ENCODE peak calls at places on chromosome 3, in nine cellular contexts. One of them, this sample, is unnamed.

GRCh38 chr3:44132061-44132460 is 109.6 kb upstream of the TOPAZ1 start:
- DNase-seq in HT-29: no peak
- DNase-seq in WERI-Rb-1: no peak
- DNase-seq in putamen: no peak
- DNase-seq in heart left ventricle: no peak
- DNase-seq in activated T-cell treated with anti-CD3 and anti-CD28 coated beads, Interleukin-2, amount 50 U/mL, for 1 hour: no peak
- DNase-seq in DMS153: no peak
- DNase-seq in activated CD4-positive, alpha-beta T cell treated with anti-CD3 and anti-CD28 coated beads, Interleukin-2, amount 10 ng/mL, durations not matched to agents 24 days and 14 days: no peak
- DNase-seq in MCF 10A: peak
- DNase-seq in this sample: no peak

GRCh38 chr3:62605413-62606068 is 232.2 kb upstream of the FEZF2 start:
- DNase-seq in activated CD4-positive, alpha-beta T cell treated with anti-CD3 and anti-CD28 coated beads, Interleukin-2, amount 10 ng/mL, durations not matched to agents 24 days and 14 days: no peak
- DNase-seq in WERI-Rb-1: peak
- DNase-seq in activated T-cell treated with anti-CD3 and anti-CD28 coated beads, Interleukin-2, amount 50 U/mL, for 1 hour: no peak
- DNase-seq in MCF 10A: no peak
- DNase-seq in DMS153: no peak
- DNase-seq in heart left ventricle: no peak
- DNase-seq in putamen: no peak
- DNase-seq in HT-29: no peak
- DNase-seq in this sample: no peak

GRCh38 chr3:128364291-128364690 is 102.4 kb downstream of the DNAJB8 start:
- DNase-seq in DMS153: no peak
- DNase-seq in WERI-Rb-1: no peak
- DNase-seq in activated T-cell treated with anti-CD3 and anti-CD28 coated beads, Interleukin-2, amount 50 U/mL, for 1 hour: no peak
- DNase-seq in MCF 10A: no peak
- DNase-seq in heart left ventricle: no peak
- DNase-seq in HT-29: no peak
- DNase-seq in putamen: no peak
- DNase-seq in activated CD4-positive, alpha-beta T cell treated with anti-CD3 and anti-CD28 coated beads, Interleukin-2, amount 10 ng/mL, durations not matched to agents 24 days and 14 days: no peak
- DNase-seq in this sample: no peak

GRCh38 chr3:139522421-139522820 is 17.1 kb downstream of the RBP1 start:
- DNase-seq in HT-29: no peak
- DNase-seq in heart left ventricle: no peak
- DNase-seq in WERI-Rb-1: no peak
- DNase-seq in activated CD4-positive, alpha-beta T cell treated with anti-CD3 and anti-CD28 coated beads, Interleukin-2, amount 10 ng/mL, durations not matched to agents 24 days and 14 days: no peak
- DNase-seq in MCF 10A: no peak
- DNase-seq in putamen: no peak
- DNase-seq in DMS153: no peak
- DNase-seq in activated T-cell treated with anti-CD3 and anti-CD28 coated beads, Interleukin-2, amount 50 U/mL, for 1 hour: no peak
- DNase-seq in this sample: no peak

GRCh38 chr3:179811321-179812095 is 158.7 kb downstream of the USP13 start:
- DNase-seq in MCF 10A: peak
- DNase-seq in WERI-Rb-1: peak
- DNase-seq in heart left ventricle: peak
- DNase-seq in HT-29: peak
- DNase-seq in activated T-cell treated with anti-CD3 and anti-CD28 coated beads, Interleukin-2, amount 50 U/mL, for 1 hour: no peak
- DNase-seq in DMS153: peak
- DNase-seq in activated CD4-positive, alpha-beta T cell treated with anti-CD3 and anti-CD28 coated beads, Interleukin-2, amount 10 ng/mL, durations not matched to agents 24 days and 14 days: peak
- DNase-seq in putamen: peak
- DNase-seq in this sample: no peak

GRCh38 chr3:27193056-27193455 is 176.1 kb downstream of the NEK10 start:
- DNase-seq in heart left ventricle: no peak
- DNase-seq in putamen: no peak
- DNase-seq in HT-29: no peak
- DNase-seq in WERI-Rb-1: no peak
- DNase-seq in activated T-cell treated with anti-CD3 and anti-CD28 coated beads, Interleukin-2, amount 50 U/mL, for 1 hour: no peak
- DNase-seq in DMS153: no peak
- DNase-seq in MCF 10A: no peak
- DNase-seq in activated CD4-positive, alpha-beta T cell treated with anti-CD3 and anti-CD28 coated beads, Interleukin-2, amount 10 ng/mL, durations not matched to agents 24 days and 14 days: no peak
- DNase-seq in this sample: no peak

GRCh38 chr3:156602424-156602823 is 47.5 kb upstream of the SSR3 start:
- DNase-seq in putamen: no peak
- DNase-seq in activated T-cell treated with anti-CD3 and anti-CD28 coated beads, Interleukin-2, amount 50 U/mL, for 1 hour: no peak
- DNase-seq in HT-29: no peak
- DNase-seq in WERI-Rb-1: no peak
- DNase-seq in MCF 10A: peak
- DNase-seq in heart left ventricle: no peak
- DNase-seq in DMS153: no peak
- DNase-seq in activated CD4-positive, alpha-beta T cell treated with anti-CD3 and anti-CD28 coated beads, Interleukin-2, amount 10 ng/mL, durations not matched to agents 24 days and 14 days: peak
- DNase-seq in this sample: no peak

GRCh38 chr3:177427540-177427939 is 230.3 kb upstream of the TBL1XR1 start:
- DNase-seq in activated T-cell treated with anti-CD3 and anti-CD28 coated beads, Interleukin-2, amount 50 U/mL, for 1 hour: no peak
- DNase-seq in HT-29: no peak
- DNase-seq in MCF 10A: no peak
- DNase-seq in WERI-Rb-1: no peak
- DNase-seq in putamen: no peak
- DNase-seq in DMS153: no peak
- DNase-seq in heart left ventricle: no peak
- DNase-seq in activated CD4-positive, alpha-beta T cell treated with anti-CD3 and anti-CD28 coated beads, Interleukin-2, amount 10 ng/mL, durations not matched to agents 24 days and 14 days: peak
- DNase-seq in this sample: no peak

GRCh38 chr3:58536501-58537411 is at the start of gene ACOX2:
- DNase-seq in heart left ventricle: peak
- DNase-seq in activated CD4-positive, alpha-beta T cell treated with anti-CD3 and anti-CD28 coated beads, Interleukin-2, amount 10 ng/mL, durations not matched to agents 24 days and 14 days: no peak
- DNase-seq in DMS153: no peak
- DNase-seq in MCF 10A: no peak
- DNase-seq in WERI-Rb-1: no peak
- DNase-seq in putamen: no peak
- DNase-seq in activated T-cell treated with anti-CD3 and anti-CD28 coated beads, Interleukin-2, amount 50 U/mL, for 1 hour: no peak
- DNase-seq in HT-29: no peak
- DNase-seq in this sample: no peak

GRCh38 chr3:37768107-37768809 is 93.4 kb upstream of the CTDSPL start:
- DNase-seq in putamen: no peak
- DNase-seq in WERI-Rb-1: no peak
- DNase-seq in activated T-cell treated with anti-CD3 and anti-CD28 coated beads, Interleukin-2, amount 50 U/mL, for 1 hour: no peak
- DNase-seq in HT-29: peak
- DNase-seq in MCF 10A: peak
- DNase-seq in activated CD4-positive, alpha-beta T cell treated with anti-CD3 and anti-CD28 coated beads, Interleukin-2, amount 10 ng/mL, durations not matched to agents 24 days and 14 days: no peak
- DNase-seq in DMS153: peak
- DNase-seq in heart left ventricle: peak
- DNase-seq in this sample: no peak

GRCh38 chr3:171833775-171834460 is 9.2 kb upstream of the TMEM212 start:
- DNase-seq in MCF 10A: peak
- DNase-seq in DMS153: peak
- DNase-seq in HT-29: peak
- DNase-seq in activated CD4-positive, alpha-beta T cell treated with anti-CD3 and anti-CD28 coated beads, Interleukin-2, amount 10 ng/mL, durations not matched to agents 24 days and 14 days: no peak
- DNase-seq in heart left ventricle: no peak
- DNase-seq in putamen: no peak
- DNase-seq in activated T-cell treated with anti-CD3 and anti-CD28 coated beads, Interleukin-2, amount 50 U/mL, for 1 hour: no peak
- DNase-seq in WERI-Rb-1: no peak
- DNase-seq in this sample: no peak

GRCh38 chr3:144462337-144462736 is 490.7 kb downstream of the DIPK2A start:
- DNase-seq in HT-29: no peak
- DNase-seq in heart left ventricle: no peak
- DNase-seq in DMS153: no peak
- DNase-seq in activated T-cell treated with anti-CD3 and anti-CD28 coated beads, Interleukin-2, amount 50 U/mL, for 1 hour: no peak
- DNase-seq in WERI-Rb-1: no peak
- DNase-seq in activated CD4-positive, alpha-beta T cell treated with anti-CD3 and anti-CD28 coated beads, Interleukin-2, amount 10 ng/mL, durations not matched to agents 24 days and 14 days: no peak
- DNase-seq in putamen: no peak
- DNase-seq in MCF 10A: no peak
- DNase-seq in this sample: no peak

GRCh38 chr3:22922317-22922716 is 280.8 kb upstream of the UBE2E2 start:
- DNase-seq in DMS153: no peak
- DNase-seq in activated T-cell treated with anti-CD3 and anti-CD28 coated beads, Interleukin-2, amount 50 U/mL, for 1 hour: no peak
- DNase-seq in MCF 10A: peak
- DNase-seq in WERI-Rb-1: no peak
- DNase-seq in putamen: no peak
- DNase-seq in activated CD4-positive, alpha-beta T cell treated with anti-CD3 and anti-CD28 coated beads, Interleukin-2, amount 10 ng/mL, durations not matched to agents 24 days and 14 days: no peak
- DNase-seq in heart left ventricle: no peak
- DNase-seq in HT-29: peak
- DNase-seq in this sample: no peak

GRCh38 chr3:123346041-123346440 is 102.8 kb downstream of the ADCY5 start:
- DNase-seq in activated T-cell treated with anti-CD3 and anti-CD28 coated beads, Interleukin-2, amount 50 U/mL, for 1 hour: no peak
- DNase-seq in MCF 10A: no peak
- DNase-seq in HT-29: no peak
- DNase-seq in WERI-Rb-1: peak
- DNase-seq in DMS153: no peak
- DNase-seq in putamen: no peak
- DNase-seq in activated CD4-positive, alpha-beta T cell treated with anti-CD3 and anti-CD28 coated beads, Interleukin-2, amount 10 ng/mL, durations not matched to agents 24 days and 14 days: no peak
- DNase-seq in heart left ventricle: no peak
- DNase-seq in this sample: no peak

GRCh38 chr3:138049157-138049919 is 39.4 kb downstream of the CLDN18 start:
- DNase-seq in activated T-cell treated with anti-CD3 and anti-CD28 coated beads, Interleukin-2, amount 50 U/mL, for 1 hour: no peak
- DNase-seq in HT-29: no peak
- DNase-seq in WERI-Rb-1: no peak
- DNase-seq in activated CD4-positive, alpha-beta T cell treated with anti-CD3 and anti-CD28 coated beads, Interleukin-2, amount 10 ng/mL, durations not matched to agents 24 days and 14 days: no peak
- DNase-seq in heart left ventricle: no peak
- DNase-seq in MCF 10A: no peak
- DNase-seq in DMS153: no peak
- DNase-seq in putamen: no peak
- DNase-seq in this sample: no peak

GRCh38 chr3:156030735-156031134 is 89.6 kb upstream of the KCNAB1 start:
- DNase-seq in WERI-Rb-1: no peak
- DNase-seq in activated T-cell treated with anti-CD3 and anti-CD28 coated beads, Interleukin-2, amount 50 U/mL, for 1 hour: no peak
- DNase-seq in HT-29: no peak
- DNase-seq in MCF 10A: no peak
- DNase-seq in putamen: no peak
- DNase-seq in heart left ventricle: no peak
- DNase-seq in activated CD4-positive, alpha-beta T cell treated with anti-CD3 and anti-CD28 coated beads, Interleukin-2, amount 10 ng/mL, durations not matched to agents 24 days and 14 days: no peak
- DNase-seq in DMS153: no peak
- DNase-seq in this sample: no peak

GRCh38 chr3:71753716-71754609 is at the start of gene GPR27:
- DNase-seq in putamen: no peak
- DNase-seq in heart left ventricle: no peak
- DNase-seq in HT-29: no peak
- DNase-seq in activated CD4-positive, alpha-beta T cell treated with anti-CD3 and anti-CD28 coated beads, Interleukin-2, amount 10 ng/mL, durations not matched to agents 24 days and 14 days: peak
- DNase-seq in DMS153: peak
- DNase-seq in MCF 10A: peak
- DNase-seq in activated T-cell treated with anti-CD3 and anti-CD28 coated beads, Interleukin-2, amount 50 U/mL, for 1 hour: peak
- DNase-seq in WERI-Rb-1: peak
- DNase-seq in this sample: no peak

GRCh38 chr3:196193738-196194541 is 17.3 kb downstream of the ZDHHC19 start:
- DNase-seq in MCF 10A: no peak
- DNase-seq in heart left ventricle: peak
- DNase-seq in activated T-cell treated with anti-CD3 and anti-CD28 coated beads, Interleukin-2, amount 50 U/mL, for 1 hour: no peak
- DNase-seq in putamen: no peak
- DNase-seq in WERI-Rb-1: no peak
- DNase-seq in activated CD4-positive, alpha-beta T cell treated with anti-CD3 and anti-CD28 coated beads, Interleukin-2, amount 10 ng/mL, durations not matched to agents 24 days and 14 days: peak
- DNase-seq in HT-29: peak
- DNase-seq in DMS153: no peak
- DNase-seq in this sample: no peak

GRCh38 chr3:160982497-160982896 is 122.7 kb downstream of the B3GALNT1 start:
- DNase-seq in heart left ventricle: no peak
- DNase-seq in activated CD4-positive, alpha-beta T cell treated with anti-CD3 and anti-CD28 coated beads, Interleukin-2, amount 10 ng/mL, durations not matched to agents 24 days and 14 days: no peak
- DNase-seq in HT-29: no peak
- DNase-seq in MCF 10A: no peak
- DNase-seq in WERI-Rb-1: no peak
- DNase-seq in putamen: no peak
- DNase-seq in activated T-cell treated with anti-CD3 and anti-CD28 coated beads, Interleukin-2, amount 50 U/mL, for 1 hour: no peak
- DNase-seq in DMS153: no peak
- DNase-seq in this sample: no peak

GRCh38 chr3:152267831-152268500 is 763 bp upstream of the MBNL1 start:
- DNase-seq in HT-29: no peak
- DNase-seq in putamen: no peak
- DNase-seq in WERI-Rb-1: no peak
- DNase-seq in activated CD4-positive, alpha-beta T cell treated with anti-CD3 and anti-CD28 coated beads, Interleukin-2, amount 10 ng/mL, durations not matched to agents 24 days and 14 days: peak
- DNase-seq in DMS153: no peak
- DNase-seq in heart left ventricle: no peak
- DNase-seq in activated T-cell treated with anti-CD3 and anti-CD28 coated beads, Interleukin-2, amount 50 U/mL, for 1 hour: no peak
- DNase-seq in MCF 10A: no peak
- DNase-seq in this sample: no peak

GRCh38 chr3:148863814-148864213 is 1.3 kb upstream of the CPA3 start:
- DNase-seq in MCF 10A: no peak
- DNase-seq in activated T-cell treated with anti-CD3 and anti-CD28 coated beads, Interleukin-2, amount 50 U/mL, for 1 hour: no peak
- DNase-seq in heart left ventricle: no peak
- DNase-seq in putamen: no peak
- DNase-seq in HT-29: no peak
- DNase-seq in DMS153: no peak
- DNase-seq in WERI-Rb-1: no peak
- DNase-seq in activated CD4-positive, alpha-beta T cell treated with anti-CD3 and anti-CD28 coated beads, Interleukin-2, amount 10 ng/mL, durations not matched to agents 24 days and 14 days: no peak
- DNase-seq in this sample: no peak

GRCh38 chr3:79922633-79923032 is 154.8 kb upstream of the ROBO1 start:
- DNase-seq in MCF 10A: no peak
- DNase-seq in activated T-cell treated with anti-CD3 and anti-CD28 coated beads, Interleukin-2, amount 50 U/mL, for 1 hour: no peak
- DNase-seq in heart left ventricle: no peak
- DNase-seq in activated CD4-positive, alpha-beta T cell treated with anti-CD3 and anti-CD28 coated beads, Interleukin-2, amount 10 ng/mL, durations not matched to agents 24 days and 14 days: no peak
- DNase-seq in WERI-Rb-1: no peak
- DNase-seq in putamen: no peak
- DNase-seq in DMS153: no peak
- DNase-seq in HT-29: no peak
- DNase-seq in this sample: no peak

GRCh38 chr3:161117646-161118045 is 12.5 kb upstream of the B3GALNT1 start:
- DNase-seq in HT-29: no peak
- DNase-seq in activated T-cell treated with anti-CD3 and anti-CD28 coated beads, Interleukin-2, amount 50 U/mL, for 1 hour: no peak
- DNase-seq in WERI-Rb-1: no peak
- DNase-seq in DMS153: no peak
- DNase-seq in activated CD4-positive, alpha-beta T cell treated with anti-CD3 and anti-CD28 coated beads, Interleukin-2, amount 10 ng/mL, durations not matched to agents 24 days and 14 days: no peak
- DNase-seq in MCF 10A: no peak
- DNase-seq in putamen: no peak
- DNase-seq in heart left ventricle: no peak
- DNase-seq in this sample: no peak

GRCh38 chr3:132038198-132038825 is 3.5 kb upstream of the CPNE4 start:
- DNase-seq in HT-29: peak
- DNase-seq in heart left ventricle: no peak
- DNase-seq in activated CD4-positive, alpha-beta T cell treated with anti-CD3 and anti-CD28 coated beads, Interleukin-2, amount 10 ng/mL, durations not matched to agents 24 days and 14 days: no peak
- DNase-seq in DMS153: peak
- DNase-seq in MCF 10A: peak
- DNase-seq in putamen: no peak
- DNase-seq in activated T-cell treated with anti-CD3 and anti-CD28 coated beads, Interleukin-2, amount 50 U/mL, for 1 hour: no peak
- DNase-seq in WERI-Rb-1: no peak
- DNase-seq in this sample: no peak

GRCh38 chr3:155182467-155182866 is 102.3 kb downstream of the MME start:
- DNase-seq in MCF 10A: no peak
- DNase-seq in putamen: no peak
- DNase-seq in DMS153: no peak
- DNase-seq in HT-29: no peak
- DNase-seq in activated T-cell treated with anti-CD3 and anti-CD28 coated beads, Interleukin-2, amount 50 U/mL, for 1 hour: no peak
- DNase-seq in WERI-Rb-1: no peak
- DNase-seq in heart left ventricle: no peak
- DNase-seq in activated CD4-positive, alpha-beta T cell treated with anti-CD3 and anti-CD28 coated beads, Interleukin-2, amount 10 ng/mL, durations not matched to agents 24 days and 14 days: no peak
- DNase-seq in this sample: no peak

GRCh38 chr3:131807822-131808221 is 227.0 kb downstream of the CPNE4 start:
- DNase-seq in WERI-Rb-1: no peak
- DNase-seq in activated T-cell treated with anti-CD3 and anti-CD28 coated beads, Interleukin-2, amount 50 U/mL, for 1 hour: no peak
- DNase-seq in heart left ventricle: no peak
- DNase-seq in activated CD4-positive, alpha-beta T cell treated with anti-CD3 and anti-CD28 coated beads, Interleukin-2, amount 10 ng/mL, durations not matched to agents 24 days and 14 days: no peak
- DNase-seq in putamen: no peak
- DNase-seq in MCF 10A: no peak
- DNase-seq in DMS153: no peak
- DNase-seq in HT-29: no peak
- DNase-seq in this sample: no peak

GRCh38 chr3:55746808-55747413 is 259.8 kb upstream of the WNT5A start:
- DNase-seq in putamen: no peak
- DNase-seq in WERI-Rb-1: no peak
- DNase-seq in MCF 10A: peak
- DNase-seq in DMS153: no peak
- DNase-seq in HT-29: no peak
- DNase-seq in heart left ventricle: no peak
- DNase-seq in activated CD4-positive, alpha-beta T cell treated with anti-CD3 and anti-CD28 coated beads, Interleukin-2, amount 10 ng/mL, durations not matched to agents 24 days and 14 days: no peak
- DNase-seq in activated T-cell treated with anti-CD3 and anti-CD28 coated beads, Interleukin-2, amount 50 U/mL, for 1 hour: no peak
- DNase-seq in this sample: no peak

GRCh38 chr3:184345678-184346144 is 8.3 kb downstream of the FAM131A start:
- DNase-seq in DMS153: peak
- DNase-seq in heart left ventricle: peak
- DNase-seq in activated T-cell treated with anti-CD3 and anti-CD28 coated beads, Interleukin-2, amount 50 U/mL, for 1 hour: no peak
- DNase-seq in MCF 10A: peak
- DNase-seq in putamen: peak
- DNase-seq in activated CD4-positive, alpha-beta T cell treated with anti-CD3 and anti-CD28 coated beads, Interleukin-2, amount 10 ng/mL, durations not matched to agents 24 days and 14 days: peak
- DNase-seq in HT-29: peak
- DNase-seq in WERI-Rb-1: peak
- DNase-seq in this sample: peak

GRCh38 chr3:43872901-43873300 is 182.2 kb downstream of the ABHD5 start:
- DNase-seq in HT-29: no peak
- DNase-seq in DMS153: no peak
- DNase-seq in MCF 10A: peak
- DNase-seq in putamen: peak
- DNase-seq in heart left ventricle: no peak
- DNase-seq in activated T-cell treated with anti-CD3 and anti-CD28 coated beads, Interleukin-2, amount 50 U/mL, for 1 hour: no peak
- DNase-seq in activated CD4-positive, alpha-beta T cell treated with anti-CD3 and anti-CD28 coated beads, Interleukin-2, amount 10 ng/mL, durations not matched to agents 24 days and 14 days: no peak
- DNase-seq in WERI-Rb-1: no peak
- DNase-seq in this sample: no peak

This sample was measured in hypothalamus.